ENCODE peak calls at places on chromosome 12, in six cellular contexts. O, L, K, T, J and C are unnamed samples.

GRCh38 chr12:29578070-29578469 is 80.6 kb upstream of the OVCH1 start:
- DNase-seq in J (no peak), T (peak), K (no peak), O (no peak), L (no peak), C (no peak)

GRCh38 chr12:69873429-69873828 is 48.4 kb downstream of the MYRFL start:
- DNase-seq in L (no peak), O (no peak), J (no peak), K (no peak), T (peak), C (no peak)

GRCh38 chr12:21337453-21337852 is 2.7 kb upstream of the SLCO1A2 start:
- DNase-seq in O (no peak), J (no peak), T (no peak), K (no peak), L (no peak), C (no peak)

GRCh38 chr12:103368167-103368566 is 127.6 kb downstream of the C12orf42 start:
- DNase-seq in J (no peak), T (no peak), O (no peak), L (no peak), K (no peak), C (no peak)

GRCh38 chr12:120230326-120230973 is 29.5 kb upstream of the RPLP0 start:
- DNase-seq in J (no peak), L (peak), T (peak), O (peak), K (peak), C (peak)

GRCh38 chr12:24975425-24975824 is 26.5 kb upstream of the BCAT1 start:
- DNase-seq in L (no peak), K (no peak), J (peak), T (no peak), O (no peak), C (no peak)

GRCh38 chr12:68971404-68971803 is 38.4 kb upstream of the CPM start:
- DNase-seq in O (peak), J (no peak), L (no peak), K (no peak), T (peak), C (no peak)

GRCh38 chr12:2893007-2893406 is 2.3 kb downstream of the TULP3 start:
- DNase-seq in K (peak), O (peak), J (no peak), T (peak), L (no peak), C (peak)

GRCh38 chr12:28023156-28023887 is 50.8 kb upstream of the PTHLH start:
- DNase-seq in T (peak), J (no peak), K (no peak), L (no peak), O (peak), C (peak)

GRCh38 chr12:112169086-112169872 is 43.9 kb downstream of the TRAFD1 start:
- DNase-seq in J (no peak), L (no peak), K (no peak), O (no peak), T (no peak), C (no peak)

DNA sequence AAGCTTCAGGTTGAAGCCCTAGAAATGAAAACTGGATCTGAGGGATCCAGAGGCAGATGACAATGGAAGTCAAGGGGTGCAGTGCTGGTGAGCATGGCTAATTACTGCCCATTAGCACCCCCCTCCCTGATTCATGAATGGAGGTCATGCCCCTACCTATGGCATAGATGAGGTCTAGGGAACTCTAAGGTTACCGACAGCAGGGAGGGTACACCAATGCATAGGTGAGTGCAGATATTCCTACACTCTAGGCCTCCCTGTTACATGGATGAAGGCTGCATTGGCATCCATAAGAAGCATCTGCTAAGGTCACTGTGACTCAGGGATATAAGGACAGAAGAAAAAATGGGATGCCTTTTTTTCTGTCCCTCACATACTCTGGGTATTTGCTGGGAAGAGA is 147.3 kb downstream of the CCDC59 start:
- DNase-seq in O (no peak), L (no peak), K (no peak), T (no peak), J (no peak), C (no peak)
- TF ChIP-seq CTCF in O (no peak), L (no peak), K (no peak), T (no peak), J (no peak), C (no peak)

GRCh38 chr12:90090929-90091651 is 382.5 kb upstream of the ATP2B1 start:
- DNase-seq in L (peak), J (no peak), T (peak), K (peak), O (peak), C (peak)
- H3K4me3 ChIP-seq in L (no peak), J (no peak), T (no peak), K (no peak), O (no peak), C (no peak)

GRCh38 chr12:124901003-124901402 is 13.4 kb downstream of the UBC start:
- DNase-seq in T (no peak), O (no peak), J (no peak), K (no peak), L (no peak), C (no peak)
- TF ChIP-seq CTCF in T (no peak), O (no peak), J (no peak), K (no peak), L (no peak), C (no peak)

GRCh38 chr12:6963016-6963731 is 7.3 kb downstream of the PHB2 start:
- DNase-seq in L (no peak), T (no peak), K (peak), J (no peak), O (no peak), C (no peak)

GRCh38 chr12:6963741-6964446 is 6.6 kb downstream of the PHB2 start:
- DNase-seq in O (no peak), T (no peak), L (no peak), J (no peak), K (peak), C (no peak)

GRCh38 chr12:6965714-6966113 is 4.8 kb downstream of the PHB2 start:
- DNase-seq in O (no peak), K (no peak), L (no peak), T (no peak), J (no peak), C (no peak)

GRCh38 chr12:6965026-6965661 is 5.3 kb downstream of the PHB2 start:
- DNase-seq in O (no peak), L (peak), K (peak), T (peak), J (no peak), C (peak)

DNA sequence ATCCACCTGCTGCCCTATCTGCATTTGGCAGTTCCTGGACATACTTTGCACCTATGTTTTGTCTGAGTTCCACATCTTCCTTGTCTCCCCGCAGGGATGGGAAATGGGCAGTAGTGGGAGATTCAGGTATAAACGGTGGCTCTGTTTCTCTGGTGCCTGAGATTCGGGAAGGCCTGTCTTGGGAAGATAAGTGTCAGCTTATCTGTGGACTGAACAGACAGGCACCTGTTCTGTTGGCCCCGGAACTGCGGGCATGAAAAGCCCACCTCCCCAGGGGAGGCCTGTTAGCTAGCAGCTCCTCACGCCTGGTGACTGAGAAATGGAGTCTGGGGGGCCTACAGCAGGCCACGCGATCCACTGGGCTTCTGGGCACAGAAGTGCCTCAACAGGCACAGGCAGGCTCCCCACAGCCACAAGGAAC is 5.8 kb downstream of the PHB2 start:
- DNase-seq in O (no peak), T (no peak), K (no peak), J (no peak), L (no peak), C (no peak)
- H3K4me3 ChIP-seq in O (no peak), T (no peak), K (no peak), J (no peak), L (no peak), C (no peak)

GRCh38 chr12:11959117-11959823 is 111.5 kb upstream of the BCL2L14 start:
- DNase-seq in T (no peak), L (no peak), O (no peak), J (peak), K (no peak), C (no peak)

GRCh38 chr12:11954181-11954580 is 116.6 kb upstream of the BCL2L14 start:
- DNase-seq in K (no peak), J (peak), L (no peak), T (no peak), O (no peak), C (no peak)

GRCh38 chr12:11962795-11963347 is 107.9 kb upstream of the BCL2L14 start:
- DNase-seq in J (no peak), O (no peak), T (no peak), K (no peak), L (no peak), C (no peak)

GRCh38 chr12:11961686-11962085 is 109.1 kb upstream of the BCL2L14 start:
- DNase-seq in K (no peak), O (no peak), L (peak), J (no peak), T (no peak), C (no peak)

DNA sequence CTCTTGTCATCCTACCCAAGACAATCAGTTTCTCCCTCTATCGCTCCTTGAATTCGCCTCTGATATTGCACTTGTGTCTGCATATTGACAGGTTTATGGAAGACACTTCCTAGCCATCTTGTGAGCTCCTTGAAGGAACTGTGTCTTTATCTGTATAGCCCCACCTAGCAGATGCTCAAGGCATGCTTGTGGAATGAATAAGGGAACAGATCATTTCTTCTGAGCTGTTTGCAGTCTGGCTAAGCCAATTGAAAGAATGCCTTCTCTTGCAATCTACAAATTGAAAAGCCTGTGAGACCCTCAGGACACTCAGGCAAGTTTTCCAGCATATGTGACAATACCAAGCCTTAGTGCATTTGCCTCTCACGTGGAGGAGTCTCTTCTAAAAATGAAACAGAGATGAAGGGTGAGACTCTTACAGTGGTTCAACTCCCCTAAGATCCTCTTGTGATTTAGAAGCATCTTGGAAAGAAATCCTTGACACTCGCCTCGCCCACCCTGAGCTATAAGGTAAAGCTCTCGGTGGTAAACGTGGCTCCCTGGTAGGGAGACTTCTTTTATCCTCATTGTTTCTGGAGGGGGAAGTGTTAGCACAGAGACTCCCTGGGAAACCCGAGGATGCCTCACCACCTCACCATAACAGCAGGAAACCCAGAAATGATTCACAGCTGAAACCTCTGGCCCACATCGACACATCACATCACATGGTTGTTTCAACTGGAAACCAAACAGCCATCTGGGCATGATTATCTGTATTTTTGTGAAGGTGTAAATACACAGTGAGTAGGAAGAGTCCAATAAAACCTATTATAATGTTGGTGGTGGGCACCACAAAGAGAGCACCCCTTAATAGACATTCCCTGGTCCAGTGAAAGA is 112.3 kb upstream of the BCL2L14 start:
- DNase-seq in K (no peak), O (peak), J (peak), T (peak), L (no peak), C (peak)
- TF ChIP-seq CTCF in K (no peak), O (no peak), J (no peak), T (no peak), L (no peak), C (no peak)

GRCh38 chr12:26936559-26937442 is 980 bp downstream of the INTS13 start:
- DNase-seq in J (no peak), L (no peak), K (no peak), O (no peak), T (no peak), C (no peak)

GRCh38 chr12:26938660-26939185 is 453 bp downstream of the FGFR1OP2 start:
- DNase-seq in L (no peak), J (no peak), O (no peak), T (no peak), K (no peak), C (no peak)

GRCh38 chr12:26937863-26938659 is at the start of the genes FGFR1OP2 and INTS13:
- DNase-seq in J (peak), O (peak), T (peak), K (peak), L (peak), C (peak)

GRCh38 chr12:26937443-26937862 is 328 bp downstream of the INTS13 start:
- DNase-seq in K (no peak), T (no peak), L (no peak), O (no peak), J (no peak), C (no peak)

GRCh38 chr12:26935636-26936378 is 2.0 kb downstream of the INTS13 start:
- DNase-seq in J (no peak), T (no peak), K (no peak), O (no peak), L (no peak), C (no peak)
- H3K4me3 ChIP-seq in J (no peak), T (no peak), K (peak), O (peak), L (peak), C (peak)

DNA sequence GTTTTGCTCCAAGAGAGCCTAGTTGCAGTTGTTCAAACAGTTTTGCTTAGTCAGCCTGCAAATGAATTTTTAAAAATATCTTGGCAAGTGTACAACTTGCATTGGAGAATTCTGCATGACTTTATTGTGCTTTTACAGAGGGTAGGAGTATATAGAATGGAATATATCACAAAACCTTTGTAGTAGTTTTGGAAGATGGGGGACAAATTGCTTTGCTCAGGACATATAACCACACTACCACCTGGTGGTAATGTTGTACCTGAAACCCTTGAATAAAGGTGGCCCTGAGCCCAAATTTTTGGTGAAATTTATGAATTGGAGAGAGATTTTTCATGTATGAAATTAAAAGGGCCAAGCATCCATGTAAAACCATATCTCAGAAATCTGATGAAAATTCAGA is 645.2 kb downstream of the MED13L start:
- DNase-seq in K (no peak), T (peak), L (no peak), J (no peak), O (no peak), C (no peak)
- TF ChIP-seq CTCF in K (peak), T (peak), L (peak), J (no peak), O (no peak), C (peak)